ENCODE peak calls at places on chromosomes 1 and 21, in seven cellular contexts. S is memory B cell, K is WERI-Rb-1, V is DMS153, C is left cardiac atrium, Q is HuH-7.5, Y is skeletal muscle cell. Z is an unnamed sample.

GRCh38 chr1:201970334-201971159 is 11.9 kb upstream of the RNPEP start:
- DNase-seq in S (no peak), K (peak; percentile 10), V (no peak), C (no peak), Q (no peak), Y (no peak), Z (no peak)

GRCh38 chr1:240234477-240235225 is 143.0 kb downstream of the FMN2 start:
- DNase-seq in S (no peak), K (no peak), V (no peak), C (no peak), Q (no peak), Y (peak; percentile 64), Z (peak; percentile 82)

GRCh38 chr1:32339363-32339978 is 3.4 kb upstream of the MARCKSL1 start:
- DNase-seq in S (no peak), K (no peak), V (no peak), C (no peak), Q (no peak), Y (no peak), Z (no peak)

GRCh38 chr1:7232936-7233540 is 447.8 kb downstream of the CAMTA1 start:
- DNase-seq in S (no peak), K (no peak), V (no peak), C (no peak), Q (no peak), Y (no peak), Z (no peak)

GRCh38 chr1:3028531-3029282 is 7.4 kb downstream of the ACTRT2 start:
- DNase-seq in S (no peak), K (peak; percentile 76), V (no peak), C (no peak), Q (no peak), Y (no peak), Z (no peak)

GRCh38 chr1:220800262-220800661 is 13.5 kb downstream of the MTARC1 start:
- DNase-seq in S (no peak), K (no peak), V (no peak), C (no peak), Q (no peak), Y (no peak), Z (no peak)

GRCh38 chr1:240737268-240737667 is 125.3 kb upstream of the GREM2 start:
- DNase-seq in S (no peak), K (no peak), V (no peak), C (no peak), Q (no peak), Y (no peak), Z (no peak)

GRCh38 chr1:108141604-108142003 is 58.5 kb downstream of the SLC25A24 start:
- DNase-seq in S (no peak), K (no peak), V (no peak), C (no peak), Q (no peak), Y (peak; percentile 25), Z (peak; percentile 53)

GRCh38 chr1:54803761-54804470 is 2.8 kb upstream of the TTC22 start:
- DNase-seq in S (no peak), K (no peak), V (no peak), C (peak; percentile 64), Q (no peak), Y (no peak), Z (no peak)

GRCh38 chr21:42358937-42359336 is 7.4 kb downstream of the TFF1 start:
- DNase-seq in S (no peak), K (no peak), V (no peak), C (no peak), Q (no peak), Y (no peak), Z (no peak)

GRCh38 chr1:17207046-17207445 is 2.1 kb downstream of the PADI1 start:
- DNase-seq in S (peak; percentile 33), K (no peak), V (peak; percentile 50), C (peak; percentile 52), Q (no peak), Y (no peak), Z (no peak)

GRCh38 chr1:50175711-50176562 is 67.2 kb downstream of the ELAVL4 start:
- DNase-seq in S (no peak), K (no peak), V (no peak), C (no peak), Q (no peak), Y (no peak), Z (no peak)

GRCh38 chr1:20555025-20555757 is 2.8 kb downstream of the FAM43B start:
- DNase-seq in S (no peak), K (no peak), V (no peak), C (peak; percentile 49), Q (no peak), Y (no peak), Z (no peak)

GRCh38 chr1:41277371-41277994 is 35.4 kb upstream of the SCMH1 start:
- DNase-seq in S (no peak), K (peak; percentile 30), V (no peak), C (no peak), Q (no peak), Y (no peak), Z (no peak)

GRCh38 chr1:180196436-180197003 is 33.5 kb upstream of the LHX4 start:
- DNase-seq in S (no peak), K (no peak), V (no peak), C (no peak), Q (no peak), Y (no peak), Z (no peak)

GRCh38 chr21:42654179-42654912 is 925 bp downstream of the PDE9A start:
- DNase-seq in S (peak; percentile 31), K (peak; percentile 70), V (no peak), C (no peak), Q (peak; percentile 78), Y (no peak), Z (no peak)

GRCh38 chr1:91564888-91565700 is 64.4 kb downstream of the CDC7 start:
- DNase-seq in S (no peak), K (no peak), V (no peak), C (no peak), Q (no peak), Y (peak; percentile 69), Z (no peak)

GRCh38 chr1:222791006-222791710 is 23.7 kb upstream of the DISP1 start:
- DNase-seq in S (no peak), K (no peak), V (no peak), C (no peak), Q (no peak), Y (no peak), Z (no peak)

GRCh38 chr1:40017951-40018575 is 22.5 kb upstream of the CAP1 start:
- DNase-seq in S (no peak), K (no peak), V (no peak), C (no peak), Q (no peak), Y (no peak), Z (no peak)

GRCh38 chr21:19899645-19900044 is 1098.6 kb upstream of the NCAM2 start:
- DNase-seq in S (no peak), K (no peak), V (no peak), C (no peak), Q (no peak), Y (no peak), Z (no peak)

GRCh38 chr1:109768700-109769325 is 5.1 kb upstream of the EPS8L3 start:
- DNase-seq in S (no peak), K (no peak), V (no peak), C (peak; percentile 18), Q (no peak), Y (no peak), Z (no peak)

GRCh38 chr1:30885580-30886513 is 22.7 kb downstream of the SDC3 start:
- DNase-seq in S (no peak), K (no peak), V (no peak), C (peak; percentile 10), Q (no peak), Y (no peak), Z (no peak)

Z was measured in HS-5.